ENCODE peak calls at places on chromosomes 1 and 21, in seven cellular contexts. N, A, K, R, U, H and D are unnamed samples.

GRCh38 chr21:40846057-40846456 is 901 bp downstream of the DSCAM start:
- DNase-seq in H (no peak), A (no peak), R (no peak), N (no peak), K (no peak), U (no peak), D (no peak)

GRCh38 chr1:147781056-147781471 is 20.7 kb upstream of the GJA5 start:
- DNase-seq in U (no peak), H (no peak), R (no peak), K (peak; percentile 58), N (no peak), A (peak; percentile 57), D (peak; percentile 96)

GRCh38 chr1:55519937-55520683 is 304.9 kb upstream of the USP24 start:
- DNase-seq in U (no peak), K (no peak), H (no peak), A (no peak), R (no peak), N (no peak), D (no peak)

GRCh38 chr1:201916649-201917249 is 28.1 kb downstream of the SHISA4 start:
- DNase-seq in N (peak; percentile 58), A (no peak), R (peak; percentile 79), K (peak; percentile 94), U (no peak), H (peak; percentile 95), D (peak; percentile 82)

GRCh38 chr21:16195476-16195875 is 465.7 kb downstream of the USP25 start:
- DNase-seq in R (no peak), A (no peak), N (no peak), H (no peak), U (no peak), K (peak; percentile 83), D (no peak)

GRCh38 chr1:18197299-18197698 is 89.7 kb downstream of the IGSF21 start:
- DNase-seq in K (no peak), N (no peak), R (no peak), U (no peak), H (no peak), A (no peak), D (no peak)

GRCh38 chr1:47796626-47797025 is 200.6 kb downstream of the TRABD2B start:
- DNase-seq in A (no peak), N (no peak), H (no peak), K (no peak), U (no peak), R (no peak), D (no peak)

GRCh38 chr21:43287111-43287973 is 118.5 kb downstream of the CRYAA start:
- DNase-seq in A (no peak), R (no peak), H (no peak), K (no peak), N (no peak), U (no peak), D (peak; percentile 86)

GRCh38 chr1:185045793-185046441 is 559 bp downstream of the RNF2 start:
- DNase-seq in N (no peak), U (no peak), R (peak; percentile 49), K (peak; percentile 30), H (peak; percentile 64), A (peak; percentile 80), D (peak; percentile 24)

GRCh38 chr1:19980298-19980697 is 880 bp upstream of the PLA2G2A start:
- DNase-seq in R (no peak), K (no peak), U (no peak), N (no peak), H (no peak), A (no peak), D (no peak)

GRCh38 chr1:218299416-218299815 is 14.3 kb downstream of the RRP15 start:
- DNase-seq in A (peak; percentile 51), K (peak; percentile 80), N (no peak), U (peak; percentile 17), R (no peak), H (no peak), D (no peak)

GRCh38 chr1:201021333-201022177 is 2.0 kb downstream of the KIF21B start:
- DNase-seq in K (no peak), H (no peak), R (peak; percentile 31), N (no peak), U (no peak), A (peak; percentile 44), D (no peak)

GRCh38 chr1:14238472-14239059 is 359.9 kb upstream of the KAZN start:
- DNase-seq in K (no peak), U (no peak), A (no peak), R (no peak), H (peak; percentile 94), N (peak; percentile 69), D (no peak)

GRCh38 chr1:47709302-47710074 is 271.6 kb downstream of the FOXD2 start:
- DNase-seq in N (no peak), K (no peak), A (peak; percentile 92), U (no peak), R (no peak), H (no peak), D (no peak)

GRCh38 chr1:29527314-29528004 is 291.1 kb downstream of the PTPRU start:
- DNase-seq in A (peak; percentile 21), H (peak; percentile 58), U (no peak), N (peak; percentile 24), R (peak; percentile 12), K (no peak), D (no peak)

GRCh38 chr1:211606914-211607751 is 28.2 kb upstream of the SLC30A1 start:
- DNase-seq in A (no peak), K (no peak), R (no peak), N (peak; percentile 58), H (no peak), U (no peak), D (peak; percentile 81)

GRCh38 chr21:16071082-16071481 is 341.3 kb downstream of the USP25 start:
- DNase-seq in K (no peak), H (peak; percentile 63), N (no peak), R (no peak), U (no peak), A (no peak), D (no peak)

GRCh38 chr1:229336345-229336744 is 6.5 kb downstream of the CCSAP start:
- DNase-seq in A (no peak), K (no peak), R (no peak), N (no peak), H (no peak), U (no peak), D (no peak)

GRCh38 chr1:19067187-19067911 is 110.9 kb upstream of the IFFO2 start:
- DNase-seq in R (peak; percentile 95), U (no peak), N (no peak), H (no peak), K (no peak), A (peak; percentile 82), D (peak; percentile 54)

GRCh38 chr1:91501527-91501859 is 842 bp downstream of the CDC7 start:
- DNase-seq in K (peak; percentile 64), H (no peak), U (no peak), A (no peak), N (no peak), R (no peak), D (no peak)

GRCh38 chr1:38037481-38037939 is 9.1 kb downstream of the POU3F1 start:
- DNase-seq in U (no peak), H (no peak), R (no peak), K (no peak), A (no peak), N (no peak), D (no peak)

GRCh38 chr1:51433972-51434510 is 85.0 kb downstream of the EPS15 start:
- DNase-seq in H (no peak), R (no peak), A (no peak), U (no peak), N (no peak), K (no peak), D (no peak)

GRCh38 chr1:36782785-36783184 is 251.5 kb downstream of the GRIK3 start:
- DNase-seq in H (no peak), U (no peak), N (no peak), K (no peak), R (no peak), A (no peak), D (no peak)

GRCh38 chr1:154944422-154945159 is 8.1 kb upstream of the PMVK start:
- DNase-seq in K (no peak), A (no peak), U (no peak), N (no peak), H (no peak), R (peak; percentile 83), D (no peak)
- H3K4me3 ChIP-seq in K (no peak overlapping the region), A (no peak overlapping the region), U (no peak overlapping the region), N (no peak overlapping the region), H (no peak overlapping the region), R (no peak overlapping the region), D (no peak overlapping the region)

DNA sequence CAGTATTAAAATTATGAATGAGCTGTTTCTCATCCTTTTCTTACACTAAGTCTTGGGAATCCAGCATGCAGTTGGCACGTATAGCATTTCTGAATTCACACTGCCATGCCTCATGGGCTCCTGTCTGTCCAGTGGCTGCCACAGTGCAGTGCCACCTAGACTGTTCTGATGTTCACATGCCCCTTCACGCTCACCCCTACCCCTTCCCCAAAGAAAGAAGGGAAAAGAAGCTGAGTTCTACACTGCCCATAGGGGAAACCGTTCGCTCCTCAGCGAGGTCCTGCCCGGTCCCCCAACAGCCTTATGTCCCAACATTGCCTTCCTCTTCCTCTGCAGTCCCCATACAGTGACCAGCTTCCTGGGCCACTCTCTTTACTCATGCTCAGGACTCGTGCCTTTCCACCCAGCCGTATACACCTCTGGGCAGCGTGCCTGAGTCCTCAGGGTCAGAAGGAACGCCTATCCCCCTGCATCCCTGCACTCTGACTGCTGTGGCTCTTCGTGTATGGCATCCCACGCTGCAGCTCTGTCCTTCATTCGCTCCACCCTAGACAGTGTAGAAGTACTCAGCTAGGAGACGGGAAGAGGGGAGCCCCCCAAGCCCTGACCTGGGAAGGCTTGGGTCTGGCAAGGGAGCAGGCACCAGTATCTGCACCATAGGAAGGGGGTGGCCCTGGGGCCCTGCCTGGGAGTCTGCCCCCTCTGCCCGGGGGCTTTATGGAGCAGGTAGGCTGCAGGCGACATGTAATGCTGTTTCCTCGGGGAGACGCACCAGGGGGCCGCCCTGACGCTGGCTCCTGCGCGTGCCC is 24.1 kb upstream of the ARF1 start:
- DNase-seq in K (no peak), R (peak; percentile 34), U (no peak), H (no peak), A (no peak), N (no peak), D (no peak)
- H3K4me3 ChIP-seq in K (no peak overlapping the region), R (no peak overlapping the region), U (no peak overlapping the region), H (no peak overlapping the region), A (no peak overlapping the region), N (no peak overlapping the region), D (no peak overlapping the region)

GRCh38 chr1:52686830-52687229 is 11.3 kb downstream of the COA7 start:
- DNase-seq in U (no peak), K (no peak), R (no peak), N (no peak), A (no peak), H (no peak), D (no peak)

GRCh38 chr1:52678961-52679897 is 18.9 kb downstream of the COA7 start:
- DNase-seq in A (peak; percentile 31), K (no peak), R (no peak), N (no peak), U (no peak), H (no peak), D (no peak)

GRCh38 chr1:52683367-52683940 is 14.7 kb downstream of the COA7 start:
- DNase-seq in K (no peak), U (no peak), N (no peak), R (no peak), H (no peak), A (no peak), D (no peak)

GRCh38 chr1:52680353-52680752 is 17.8 kb downstream of the COA7 start:
- DNase-seq in H (no peak), A (no peak), U (no peak), R (no peak), N (no peak), K (no peak), D (no peak)

GRCh38 chr1:52684545-52684944 is 13.6 kb downstream of the COA7 start:
- DNase-seq in K (no peak), N (no peak), R (no peak), H (no peak), U (no peak), A (no peak), D (no peak)
- H3K4me3 ChIP-seq in K (no peak overlapping the region), N (no peak overlapping the region), R (no peak overlapping the region), H (no peak overlapping the region), U (no peak overlapping the region), A (no peak overlapping the region), D (no peak overlapping the region)

GRCh38 chr1:10968411-10968826 is 44.0 kb upstream of the TARDBP start:
- DNase-seq in K (no peak), N (no peak), H (no peak), R (no peak), U (no peak), A (no peak), D (no peak)
- H3K4me3 ChIP-seq in K (peak overlapping the region; percentile 22), N (no peak overlapping the region), H (no peak overlapping the region), R (peak overlapping the region; percentile 40), U (no peak overlapping the region), A (no peak overlapping the region), D (no peak overlapping the region)